ENCODE peak calls at places on chromosome 11, in four cellular contexts. X is H9, W is IMR-90, Z is neuronal stem cell. U is an unnamed sample.
A peak's percentile ranks its signal among the peaks of the same experiment; 100 is the strongest.

GRCh38 chr11:79371152-79371551 is 69.7 kb downstream of the TENM4 start:
- DNase-seq in Z (no peak), X (peak; percentile 43), W (no peak), U (no peak)

GRCh38 chr11:21582791-21583190 is 610.1 kb upstream of the ANO5 start:
- DNase-seq in Z (no peak), W (no peak), X (no peak), U (no peak)

GRCh38 chr11:123173040-123173855 is 21.8 kb downstream of the CLMP start:
- DNase-seq in X (no peak), Z (no peak), W (peak; percentile 100), U (peak; percentile 98)

GRCh38 chr11:111336582-111337256 is 38.4 kb downstream of the POU2AF3 start:
- DNase-seq in W (peak; percentile 61), X (peak; percentile 50), Z (no peak), U (peak; percentile 6)

GRCh38 chr11:19633276-19633675 is 79.4 kb upstream of the NAV2 start:
- DNase-seq in X (no peak), W (no peak), Z (no peak), U (no peak)

GRCh38 chr11:69867076-69868002 is 48.1 kb upstream of the FGF3 start:
- DNase-seq in X (peak; percentile 28), W (peak; percentile 53), Z (no peak), U (no peak)

GRCh38 chr11:123654566-123655081 is at the start of gene SCN3B:
- DNase-seq in X (peak; percentile 89), Z (peak; percentile 72), W (peak; percentile 61), U (peak; percentile 68)

GRCh38 chr11:1200611-1201191 is 22.2 kb upstream of the MUC5B start:
- DNase-seq in W (no peak), X (peak; percentile 22), Z (no peak), U (no peak)

GRCh38 chr11:8597182-8597581 is 3.2 kb upstream of the STK33 start:
- DNase-seq in X (no peak), Z (no peak), W (peak; percentile 70), U (peak; percentile 89)

GRCh38 chr11:6681949-6682348 is 1.2 kb downstream of the MRPL17 start:
- DNase-seq in X (no peak), W (peak; percentile 28), Z (no peak), U (peak; percentile 30)

GRCh38 chr11:129747161-129747560 is 68.5 kb upstream of the TMEM45B start:
- DNase-seq in X (no peak), Z (no peak), W (no peak), U (no peak)
- H4K91ac ChIP-seq in X (no peak overlapping the region), Z (no peak overlapping the region), W (no peak overlapping the region), U (no peak overlapping the region)

GRCh38 chr11:44759743-44760476 is 33.1 kb downstream of the TSPAN18 start:
- DNase-seq in Z (no peak), X (peak; percentile 17), W (no peak), U (no peak)

GRCh38 chr11:44763111-44763820 is 36.5 kb downstream of the TSPAN18 start:
- DNase-seq in Z (no peak), X (no peak), W (peak; percentile 49), U (peak; percentile 77)

GRCh38 chr11:44760477-44760872 is 33.7 kb downstream of the TSPAN18 start:
- DNase-seq in W (no peak), X (peak; percentile 4), Z (no peak), U (no peak)

GRCh38 chr11:44760917-44761545 is 34.3 kb downstream of the TSPAN18 start:
- DNase-seq in X (peak; percentile 79), Z (peak; percentile 69), W (peak; percentile 96), U (peak; percentile 94)

GRCh38 chr11:44761546-44761961 is 34.8 kb downstream of the TSPAN18 start:
- DNase-seq in Z (no peak), W (no peak), X (peak; percentile 29), U (no peak)
- H2BK5ac ChIP-seq in Z (no peak overlapping the region), W (no peak overlapping the region), X (no peak overlapping the region), U (no peak overlapping the region)

DNA sequence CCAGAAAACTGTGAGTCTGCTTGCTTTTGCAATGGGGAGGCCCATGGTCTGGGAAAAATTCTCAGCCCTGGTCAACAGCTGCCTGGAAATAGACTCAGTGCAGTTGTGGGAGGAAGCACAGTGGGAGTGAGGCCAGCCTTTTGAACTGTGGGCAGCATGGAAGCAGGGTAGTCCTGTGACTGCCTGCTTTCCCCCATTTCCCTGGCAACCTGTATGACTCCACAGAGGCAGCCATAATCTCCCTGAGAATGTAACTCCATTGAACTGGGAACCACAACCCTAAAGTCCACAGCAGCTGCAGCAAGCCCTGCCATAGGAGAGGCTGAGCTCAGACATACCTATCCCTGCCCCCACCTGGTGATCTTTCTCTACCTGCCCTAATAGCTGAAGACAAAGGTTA is 494.5 kb upstream of the FAT3 start:
- DNase-seq in X (no peak), W (no peak), Z (no peak), U (no peak)
- H4K91ac ChIP-seq in X (no peak overlapping the region), W (no peak overlapping the region), Z (no peak overlapping the region), U (no peak overlapping the region)

GRCh38 chr11:12536566-12536965 is 137.7 kb upstream of the TEAD1 start:
- DNase-seq in W (no peak), X (no peak), Z (no peak), U (no peak)
- H2BK5ac ChIP-seq in W (no peak overlapping the region), X (no peak overlapping the region), Z (no peak overlapping the region), U (no peak overlapping the region)

GRCh38 chr11:65014146-65014960 is at the start of gene ARL2:
- DNase-seq in W (no peak), X (peak; percentile 42), Z (no peak), U (no peak)

GRCh38 chr11:65016705-65017104 is 2.7 kb downstream of the ARL2 start:
- DNase-seq in X (peak; percentile 44), Z (no peak), W (no peak), U (no peak)

GRCh38 chr11:65013130-65013691 is 749 bp upstream of the ARL2 start:
- DNase-seq in X (no peak), W (peak; percentile 82), Z (no peak), U (peak; percentile 91)

GRCh38 chr11:65017927-65018326 is 4.0 kb downstream of the ARL2 start:
- DNase-seq in W (no peak), X (no peak), Z (no peak), U (no peak)

DNA sequence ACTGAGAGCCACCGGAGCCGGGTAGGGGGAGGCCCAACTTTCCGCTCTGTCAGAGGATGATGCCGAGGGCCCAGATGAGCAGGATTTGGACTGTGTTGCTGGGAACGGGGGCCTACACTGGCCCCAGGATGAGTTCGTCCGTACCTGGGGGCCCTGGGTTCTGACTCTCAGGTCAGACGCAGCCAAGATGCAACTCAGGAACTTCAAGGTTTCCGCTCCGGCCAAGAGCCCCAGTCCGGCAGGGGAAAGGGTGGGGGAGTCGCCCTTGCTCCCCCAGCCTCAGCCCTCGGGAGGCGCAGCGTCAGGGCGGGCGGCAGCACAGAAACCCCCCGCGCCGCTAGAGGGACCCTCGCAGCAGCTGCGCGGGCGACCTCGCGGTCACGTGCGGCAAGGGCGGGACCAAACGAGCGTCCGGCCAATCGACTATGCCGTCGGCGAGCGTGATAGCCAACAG is 241 bp upstream of the ARL2 start:
- DNase-seq in W (peak; percentile 87), Z (peak; percentile 93), X (peak; percentile 95), U (peak; percentile 93)
- H4K91ac ChIP-seq in W (peak overlapping the region; percentile 91), Z (no peak overlapping the region), X (no peak overlapping the region), U (peak overlapping the region; percentile 92)

GRCh38 chr11:66904981-66905521 is 48.2 kb downstream of the LRFN4 start:
- DNase-seq in W (no peak), Z (no peak), X (no peak), U (no peak)
- H2BK5ac ChIP-seq in W (no peak overlapping the region), Z (no peak overlapping the region), X (no peak overlapping the region), U (no peak overlapping the region)

DNA sequence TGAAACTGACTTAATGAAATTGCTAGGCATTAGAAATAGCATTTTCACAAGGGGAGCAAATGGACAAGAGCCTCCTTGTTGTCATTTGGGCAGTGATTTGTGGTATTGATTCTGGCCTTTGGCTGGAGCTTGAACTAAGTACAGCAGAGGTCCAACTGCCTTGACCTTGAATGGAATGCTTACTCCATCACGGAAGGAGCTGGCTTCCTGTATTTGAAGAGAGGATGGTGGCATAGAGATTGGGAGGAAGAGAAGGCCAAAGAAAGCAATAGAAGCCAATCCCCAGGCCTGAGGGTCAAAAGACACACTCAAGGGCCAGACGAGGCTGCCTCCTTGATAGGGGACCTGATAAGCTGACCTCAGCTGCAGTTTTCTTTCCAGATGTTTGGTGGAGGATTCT is 126.6 kb upstream of the MPPED2 start:
- DNase-seq in X (no peak), W (no peak), Z (no peak), U (no peak)
- H4K91ac ChIP-seq in X (no peak overlapping the region), W (no peak overlapping the region), Z (no peak overlapping the region), U (no peak overlapping the region)

GRCh38 chr11:104781037-104781436 is 117.2 kb downstream of the CASP12 start:
- DNase-seq in X (no peak), W (no peak), Z (no peak), U (no peak)
- H2BK5ac ChIP-seq in X (no peak overlapping the region), W (no peak overlapping the region), Z (no peak overlapping the region), U (no peak overlapping the region)

DNA sequence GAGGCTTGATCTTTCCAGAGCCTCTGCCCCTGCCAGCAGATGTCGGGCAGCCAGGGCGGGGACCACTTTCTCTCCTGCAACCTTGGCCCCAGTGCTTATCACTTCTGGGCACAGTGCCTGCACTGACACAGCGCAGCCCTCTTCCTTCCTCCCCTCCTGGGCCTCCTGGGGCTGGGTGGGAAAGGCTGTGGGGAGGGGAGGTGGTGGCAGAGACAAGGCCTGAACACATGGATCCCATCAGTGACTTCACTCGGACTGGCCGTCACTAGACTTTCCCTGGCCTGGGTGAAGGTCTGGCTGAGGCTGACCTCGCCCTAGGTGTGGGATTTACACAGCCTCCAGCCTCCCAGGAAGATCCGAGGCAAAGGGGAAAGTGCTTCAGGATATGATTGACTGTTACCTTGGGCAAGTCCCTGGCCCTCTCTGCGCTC is 68.1 kb downstream of the LRRC32 start:
- DNase-seq in W (peak; percentile 53), Z (no peak), X (no peak), U (peak; percentile 23)
- H4K91ac ChIP-seq in W (no peak overlapping the region), Z (no peak overlapping the region), X (no peak overlapping the region), U (peak overlapping the region; percentile 53)

GRCh38 chr11:58796333-58797049 is 48.0 kb downstream of the GLYATL2 start:
- DNase-seq in W (no peak), X (no peak), Z (no peak), U (no peak)
- H2BK5ac ChIP-seq in W (no peak overlapping the region), X (no peak overlapping the region), Z (no peak overlapping the region), U (no peak overlapping the region)